ENCODE peak calls at places on chromosomes 3 and 15, in nine cellular contexts. F is HT1080; Y is stimulated activated CD4-positive, alpha-beta T cell treated with anti-CD3 and anti-CD28 coated beads, Interleukin-12 subunit alpha, Interleukin-12 subunit beta, amount 100 ng/mL, for 48 hours; P is central memory CD4-positive, alpha-beta T cell; O is GM23248; S is LHCN-M2; J is hippocampal formation; Q is activated effector memory CD4-positive, alpha-beta T cell treated with Interleukin-2 at 50 U/mL for 16 hours; U is NCI-H226. A is an unnamed sample.

GRCh38 chr3:132421832-132422231 is 4.5 kb downstream of the DNAJC13 start:
- DNase-seq in F (peak), Y (no peak), P (no peak), O (peak), S (peak), J (no peak), Q (no peak), U (peak), A (no peak)

GRCh38 chr15:85379403-85380131 is 836 bp upstream of the AKAP13 start:
- DNase-seq in F (peak), Y (peak), P (peak), O (peak), S (peak), J (no peak), Q (peak), U (no peak), A (no peak)

GRCh38 chr3:157493627-157494550 is 9.3 kb downstream of the VEPH1 start:
- DNase-seq in F (peak), Y (no peak), P (no peak), O (peak), S (peak), J (peak), Q (no peak), U (peak), A (no peak)

GRCh38 chr3:33881181-33882064 is 83.0 kb downstream of the PDCD6IP start:
- DNase-seq in F (no peak), Y (no peak), P (no peak), O (no peak), S (no peak), J (no peak), Q (no peak), U (no peak), A (no peak)

GRCh38 chr15:60614862-60615771 is 136.2 kb upstream of the ICE2 start:
- DNase-seq in F (no peak), Y (no peak), P (no peak), O (no peak), S (no peak), J (no peak), Q (no peak), U (no peak), A (no peak)

GRCh38 chr15:85973584-85974347 is 105.9 kb upstream of the AGBL1 start:
- DNase-seq in F (no peak), Y (no peak), P (no peak), O (no peak), S (peak), J (no peak), Q (no peak), U (no peak), A (no peak)

GRCh38 chr3:71389911-71390573 is 193.5 kb downstream of the FOXP1 start:
- DNase-seq in F (peak), Y (no peak), P (no peak), O (peak), S (peak), J (peak), Q (no peak), U (no peak), A (peak)

GRCh38 chr3:190058486-190059241 is 62.0 kb downstream of the P3H2 start:
- DNase-seq in F (no peak), Y (no peak), P (no peak), O (no peak), S (peak), J (peak), Q (no peak), U (no peak), A (no peak)

GRCh38 chr15:98651581-98652220 is 3.4 kb downstream of the IGF1R start:
- DNase-seq in F (peak), Y (no peak), P (no peak), O (peak), S (no peak), J (no peak), Q (no peak), U (peak), A (peak)

GRCh38 chr3:52056521-52056967 is at the start of gene DUSP7:
- DNase-seq in F (peak), Y (peak), P (peak), O (peak), S (peak), J (peak), Q (peak), U (peak), A (peak)

GRCh38 chr15:100766225-100767001 is 113.2 kb upstream of the ALDH1A3 start:
- DNase-seq in F (no peak), Y (no peak), P (no peak), O (no peak), S (no peak), J (no peak), Q (no peak), U (no peak), A (no peak)

GRCh38 chr3:30437172-30437571 is 169.2 kb upstream of the TGFBR2 start:
- DNase-seq in F (no peak), Y (no peak), P (no peak), O (peak), S (peak), J (no peak), Q (no peak), U (no peak), A (no peak)

GRCh38 chr3:171026584-171027293 is at the start of gene SLC2A2:
- DNase-seq in F (no peak), Y (no peak), P (no peak), O (no peak), S (no peak), J (no peak), Q (no peak), U (no peak), A (no peak)

GRCh38 chr3:144259267-144259666 is 287.6 kb downstream of the DIPK2A start:
- DNase-seq in F (peak), Y (no peak), P (no peak), O (no peak), S (no peak), J (no peak), Q (no peak), U (no peak), A (no peak)

GRCh38 chr15:88454867-88455810 is 12.0 kb downstream of the MRPL46 start:
- DNase-seq in F (peak), Y (peak), P (no peak), O (peak), S (peak), J (peak), Q (peak), U (peak), A (peak)

GRCh38 chr3:162292409-162292808 is 795.8 kb downstream of the OTOL1 start:
- DNase-seq in F (no peak), Y (no peak), P (no peak), O (no peak), S (no peak), J (no peak), Q (no peak), U (no peak), A (no peak)

GRCh38 chr15:81302605-81303204 is 21.2 kb downstream of the STARD5 start:
- DNase-seq in F (no peak), Y (no peak), P (peak), O (no peak), S (no peak), J (no peak), Q (no peak), U (no peak), A (peak)